ENCODE peak calls at places on chromosomes 7 and 10, in seven cellular contexts. D, S, Q, N, T, K and P are unnamed samples.

GRCh38 chr7:22255834-22256233 is 101.1 kb downstream of the RAPGEF5 start:
- DNase-seq in D (no peak), S (no peak), Q (no peak), N (no peak), T (no peak), K (no peak), P (no peak)

GRCh38 chr10:6014241-6014761 is 37.0 kb upstream of the IL15RA start:
- DNase-seq in D (no peak), S (peak), Q (peak), N (peak), T (peak), K (no peak), P (peak)

GRCh38 chr7:33712020-33712414 is 193.3 kb upstream of the BMPER start:
- DNase-seq in D (no peak), S (no peak), Q (no peak), N (no peak), T (no peak), K (no peak), P (no peak)

GRCh38 chr10:131083915-131084790 is 227.4 kb downstream of the TCERG1L start:
- DNase-seq in D (no peak), S (no peak), Q (no peak), N (no peak), T (no peak), K (no peak), P (no peak)

GRCh38 chr10:5588603-5589002 is 63.8 kb downstream of the CALML3 start:
- DNase-seq in D (peak), S (no peak), Q (no peak), N (no peak), T (no peak), K (no peak), P (no peak)

GRCh38 chr7:66880009-66880554 is 40.9 kb upstream of the TMEM248 start:
- DNase-seq in D (no peak), S (no peak), Q (no peak), N (peak), T (no peak), K (no peak), P (no peak)

GRCh38 chr10:8817303-8817702 is 762.8 kb downstream of the GATA3 start:
- DNase-seq in D (no peak), S (no peak), Q (no peak), N (no peak), T (no peak), K (no peak), P (no peak)

GRCh38 chr7:4634166-4634565 is 47.9 kb upstream of the FOXK1 start:
- DNase-seq in D (no peak), S (no peak), Q (no peak), N (no peak), T (no peak), K (no peak), P (no peak)

GRCh38 chr7:51040777-51041176 is 258.1 kb upstream of the GRB10 start:
- DNase-seq in D (no peak), S (no peak), Q (no peak), N (no peak), T (peak), K (no peak), P (no peak)

GRCh38 chr7:35336444-35336843 is 82.5 kb upstream of the TBX20 start:
- DNase-seq in D (no peak), S (no peak), Q (no peak), N (no peak), T (no peak), K (no peak), P (no peak)

GRCh38 chr10:23171232-23171876 is 20.8 kb upstream of the PTF1A start:
- DNase-seq in D (no peak), S (peak), Q (no peak), N (peak), T (peak), K (no peak), P (no peak)

GRCh38 chr10:3478153-3478552 is 305.6 kb upstream of the PITRM1 start:
- DNase-seq in D (no peak), S (no peak), Q (no peak), N (no peak), T (no peak), K (no peak), P (no peak)

GRCh38 chr7:139731802-139732470 is 45.9 kb downstream of the HIPK2 start:
- DNase-seq in D (peak), S (peak), Q (no peak), N (peak), T (peak), K (no peak), P (peak)
- H3K4me3 ChIP-seq in D (peak), S (peak), Q (no peak), N (no peak), T (no peak), K (no peak), P (no peak)

GRCh38 chr7:107597953-107598352 is 17.9 kb downstream of the BCAP29 start:
- DNase-seq in D (no peak), S (no peak), Q (no peak), N (no peak), T (no peak), K (no peak), P (no peak)

GRCh38 chr7:107596881-107597581 is 17.0 kb downstream of the BCAP29 start:
- DNase-seq in D (no peak), S (no peak), Q (no peak), N (no peak), T (no peak), K (no peak), P (no peak)

GRCh38 chr7:107594961-107595737 is 15.1 kb downstream of the BCAP29 start:
- DNase-seq in D (no peak), S (peak), Q (no peak), N (peak), T (peak), K (peak), P (no peak)

GRCh38 chr7:107599262-107599661 is 19.2 kb downstream of the BCAP29 start:
- DNase-seq in D (no peak), S (no peak), Q (no peak), N (no peak), T (no peak), K (no peak), P (no peak)

GRCh38 chr7:107597582-107597916 is 17.5 kb downstream of the BCAP29 start:
- DNase-seq in D (no peak), S (no peak), Q (no peak), N (no peak), T (no peak), K (no peak), P (no peak)
- H3K27ac ChIP-seq in D (no peak), S (no peak), Q (no peak), N (no peak), T (no peak), K (no peak), P (no peak)

GRCh38 chr7:158431055-158431940 is 156.3 kb downstream of the PTPRN2 start:
- DNase-seq in D (no peak), S (no peak), Q (no peak), N (no peak), T (no peak), K (no peak), P (no peak)

GRCh38 chr7:158432369-158433270 is 155.0 kb downstream of the PTPRN2 start:
- DNase-seq in D (peak), S (peak), Q (no peak), N (no peak), T (peak), K (no peak), P (no peak)

GRCh38 chr7:158430308-158431034 is 157.2 kb downstream of the PTPRN2 start:
- DNase-seq in D (no peak), S (no peak), Q (no peak), N (no peak), T (no peak), K (no peak), P (no peak)

GRCh38 chr7:158428842-158429753 is 158.5 kb downstream of the PTPRN2 start:
- DNase-seq in D (no peak), S (no peak), Q (no peak), N (no peak), T (no peak), K (no peak), P (no peak)

GRCh38 chr7:158431941-158432347 is 155.7 kb downstream of the PTPRN2 start:
- DNase-seq in D (peak), S (peak), Q (no peak), N (no peak), T (peak), K (no peak), P (peak)
- H3K4me3 ChIP-seq in D (peak), S (peak), Q (no peak), N (no peak), T (no peak), K (no peak), P (no peak)

GRCh38 chr10:132624847-132625839 is 87.6 kb downstream of the INPP5A start:
- DNase-seq in D (no peak), S (no peak), Q (no peak), N (no peak), T (no peak), K (no peak), P (peak)
- H3K27ac ChIP-seq in D (no peak), S (no peak), Q (no peak), N (no peak), T (no peak), K (no peak), P (no peak)

GRCh38 chr10:31359979-31360378 is 41.0 kb downstream of the ZEB1 start:
- DNase-seq in D (no peak), S (peak), Q (no peak), N (no peak), T (no peak), K (no peak), P (no peak)
- H3K4me3 ChIP-seq in D (no peak), S (no peak), Q (no peak), N (no peak), T (no peak), K (no peak), P (no peak)

GRCh38 chr10:35464805-35465456 is 128.6 kb downstream of the CCNY start:
- DNase-seq in D (no peak), S (no peak), Q (no peak), N (no peak), T (no peak), K (no peak), P (no peak)

GRCh38 chr10:35466661-35467060 is 130.4 kb downstream of the CCNY start:
- DNase-seq in D (no peak), S (no peak), Q (no peak), N (no peak), T (no peak), K (no peak), P (no peak)

GRCh38 chr10:35466170-35466569 is 129.9 kb downstream of the CCNY start:
- DNase-seq in D (no peak), S (no peak), Q (no peak), N (no peak), T (no peak), K (no peak), P (no peak)

GRCh38 chr10:35467186-35467585 is 130.9 kb downstream of the CCNY start:
- DNase-seq in D (no peak), S (no peak), Q (no peak), N (no peak), T (no peak), K (no peak), P (no peak)

GRCh38 chr10:35465601-35466140 is 129.4 kb downstream of the CCNY start:
- DNase-seq in D (no peak), S (no peak), Q (no peak), N (no peak), T (no peak), K (no peak), P (no peak)
- H3K27ac ChIP-seq in D (no peak), S (no peak), Q (no peak), N (no peak), T (no peak), K (no peak), P (no peak)

GRCh38 chr10:110228066-110228465 is 20.7 kb downstream of the MXI1 start:
- DNase-seq in D (no peak), S (no peak), Q (no peak), N (no peak), T (no peak), K (no peak), P (no peak)
- H3K4me3 ChIP-seq in D (peak), S (no peak), Q (peak), N (no peak), T (no peak), K (no peak), P (no peak)

DNA sequence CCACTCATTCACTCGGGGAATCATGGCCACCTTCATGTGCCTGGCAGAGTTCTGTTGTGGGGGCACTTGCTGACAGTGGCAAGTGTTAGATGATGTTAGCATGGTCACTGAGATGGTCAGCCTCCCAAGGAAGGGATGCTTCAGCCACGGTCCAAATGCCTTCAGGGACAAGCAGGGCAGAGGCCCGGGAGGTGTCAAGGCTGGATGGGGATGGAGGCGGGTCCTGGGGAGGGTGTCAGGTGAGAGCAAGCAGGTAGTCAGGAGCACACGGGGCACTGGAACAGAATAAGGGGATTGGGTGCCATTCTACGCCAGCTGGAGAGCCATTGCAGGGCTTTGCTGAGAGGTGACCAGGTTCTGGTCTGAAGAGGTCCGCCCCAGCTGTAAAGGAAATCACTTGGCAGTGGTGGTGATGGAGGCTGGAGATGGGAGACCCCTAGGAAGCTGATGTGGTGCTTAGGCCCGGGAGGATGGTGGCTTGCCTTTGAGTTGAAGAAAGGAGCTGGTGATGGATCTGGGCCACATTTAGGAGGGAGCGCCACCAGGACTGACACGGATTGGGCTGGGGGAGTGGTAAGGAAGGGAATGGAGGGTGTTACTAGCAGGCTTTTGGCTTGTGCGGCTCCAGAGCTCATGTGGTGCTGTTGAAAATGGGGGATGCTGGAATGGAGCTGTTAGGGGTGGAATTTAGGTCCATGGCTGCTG is 24.1 kb downstream of the AGAP3 start:
- DNase-seq in D (no peak), S (peak), Q (no peak), N (no peak), T (no peak), K (no peak), P (no peak)
- H3K27ac ChIP-seq in D (no peak), S (no peak), Q (no peak), N (no peak), T (no peak), K (no peak), P (no peak)

GRCh38 chr7:100887955-100888481 is 1.5 kb downstream of the UFSP1 start:
- DNase-seq in D (no peak), S (no peak), Q (no peak), N (peak), T (no peak), K (no peak), P (peak)

GRCh38 chr7:100886142-100886935 is 3.2 kb downstream of the UFSP1 start:
- DNase-seq in D (no peak), S (no peak), Q (no peak), N (no peak), T (no peak), K (no peak), P (no peak)

GRCh38 chr7:100888529-100888987 is 957 bp downstream of the UFSP1 start:
- DNase-seq in D (no peak), S (no peak), Q (no peak), N (no peak), T (no peak), K (no peak), P (no peak)

GRCh38 chr7:100886936-100887185 is 2.7 kb downstream of the UFSP1 start:
- DNase-seq in D (no peak), S (no peak), Q (no peak), N (no peak), T (no peak), K (no peak), P (no peak)

DNA sequence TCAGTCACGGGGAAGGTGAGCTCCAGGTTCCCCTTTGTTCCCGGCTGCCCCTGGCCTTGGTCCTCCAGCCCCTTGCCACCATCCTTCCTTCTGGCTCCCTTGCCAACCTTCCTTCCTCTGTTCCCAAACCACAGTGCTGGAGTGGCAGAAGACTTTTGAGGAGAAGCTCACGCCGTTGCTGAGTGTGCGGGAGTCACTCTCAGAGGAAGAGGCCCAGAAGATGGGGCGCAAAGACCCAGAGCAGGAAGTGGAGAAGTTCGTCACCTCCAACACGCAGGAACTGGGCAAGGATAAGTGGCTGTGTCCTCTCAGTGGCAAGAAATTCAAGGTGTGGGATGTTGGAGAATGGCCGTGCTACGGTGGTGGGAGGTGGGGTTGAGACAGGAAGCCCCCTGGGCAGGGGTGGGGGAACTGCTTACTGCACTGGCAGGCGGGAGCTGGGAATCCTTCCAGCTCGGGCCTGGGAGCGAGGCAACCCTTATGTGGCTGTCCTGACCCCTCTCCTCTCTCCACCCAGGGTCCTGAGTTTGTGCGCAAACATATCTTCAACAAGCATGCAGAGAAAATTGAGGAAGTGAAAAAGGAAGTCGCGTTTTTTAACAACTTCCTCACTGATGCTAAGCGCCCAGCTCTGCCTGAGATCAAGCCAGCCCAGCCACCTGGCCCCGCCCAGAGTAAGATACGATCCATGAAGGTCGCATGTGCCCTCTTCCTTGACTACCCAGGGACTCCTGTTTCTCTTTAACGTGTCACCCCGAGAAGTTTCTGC is 2.1 kb downstream of the UFSP1 start:
- DNase-seq in D (peak), S (no peak), Q (peak), N (no peak), T (no peak), K (no peak), P (no peak)
- H3K4me3 ChIP-seq in D (no peak), S (no peak), Q (peak), N (no peak), T (no peak), K (no peak), P (no peak)

DNA sequence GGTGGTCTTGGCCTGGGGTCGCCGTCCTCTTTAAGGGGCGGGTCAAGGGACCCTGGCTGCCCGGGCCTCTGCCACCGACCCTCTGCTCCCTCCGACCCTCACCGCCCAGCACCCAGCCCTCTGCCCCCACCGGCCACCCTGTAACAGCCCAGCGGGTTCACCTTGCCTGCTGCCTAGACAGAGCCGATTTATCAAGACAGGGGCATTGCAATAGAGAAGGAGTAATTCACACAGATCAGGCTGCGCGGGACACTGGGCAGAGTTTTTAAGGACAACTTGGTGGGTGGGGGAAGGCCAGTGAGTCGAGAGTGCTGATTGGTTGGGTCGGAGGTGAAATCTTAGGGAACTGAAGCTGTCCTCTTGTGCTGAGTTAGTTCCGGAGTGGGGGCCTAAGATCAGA is 779 bp upstream of the ADCK2 start:
- DNase-seq in D (no peak), S (no peak), Q (no peak), N (no peak), T (no peak), K (no peak), P (no peak)
- H3K27ac ChIP-seq in D (no peak), S (no peak), Q (no peak), N (no peak), T (no peak), K (no peak), P (no peak)